ENCODE peak calls at places on chromosomes 2 and 18, in nine cellular contexts. L, J, B, M, Y, X, F, D and O are unnamed samples.

GRCh38 chr18:23451491-23451890 is 1.6 kb upstream of the RIOK3 start:
- DNase-seq in L (no peak), J (no peak), B (no peak), M (no peak), Y (no peak), X (no peak), F (no peak), D (no peak), O (no peak)

GRCh38 chr18:12621737-12622306 is 36.1 kb downstream of the SPIRE1 start:
- DNase-seq in L (no peak), J (no peak), B (no peak), M (no peak), Y (no peak), X (no peak), F (no peak), D (no peak), O (no peak)

GRCh38 chr2:96109931-96110511 is 6.3 kb downstream of the ADRA2B start:
- DNase-seq in L (no peak), J (no peak), B (no peak), M (no peak), Y (no peak), X (no peak), F (no peak), D (no peak), O (no peak)

GRCh38 chr2:191620144-191620543 is 57.8 kb upstream of the NABP1 start:
- DNase-seq in L (no peak), J (no peak), B (no peak), M (no peak), Y (no peak), X (no peak), F (no peak), D (no peak), O (no peak)

GRCh38 chr2:194674043-194674442 is 983.0 kb upstream of the SLC39A10 start:
- DNase-seq in L (no peak), J (no peak), B (no peak), M (no peak), Y (no peak), X (no peak), F (no peak), D (no peak), O (no peak)

GRCh38 chr2:113370478-113371091 is 66.9 kb upstream of the ZNG1B start:
- DNase-seq in L (peak; percentile 61), J (peak; percentile 61), B (no peak), M (peak; percentile 70), Y (peak; percentile 78), X (peak; percentile 65), F (peak; percentile 33), D (peak; percentile 67), O (no peak)

GRCh38 chr2:216492951-216493685 is 5.5 kb upstream of the RPL37A start:
- DNase-seq in L (no peak), J (peak; percentile 50), B (no peak), M (no peak), Y (no peak), X (no peak), F (no peak), D (no peak), O (no peak)

GRCh38 chr18:58512161-58512581 is 116.7 kb downstream of the ALPK2 start:
- DNase-seq in L (no peak), J (no peak), B (no peak), M (no peak), Y (no peak), X (no peak), F (no peak), D (no peak), O (peak; percentile 50)

GRCh38 chr18:25896178-25896780 is 194.1 kb downstream of the SS18 start:
- DNase-seq in L (peak; percentile 8), J (peak; percentile 62), B (no peak), M (no peak), Y (no peak), X (peak; percentile 32), F (no peak), D (peak; percentile 3), O (no peak)

GRCh38 chr2:228697456-228697855 is 516.0 kb upstream of the SPHKAP start:
- DNase-seq in L (no peak), J (no peak), B (no peak), M (no peak), Y (no peak), X (no peak), F (no peak), D (no peak), O (no peak)

GRCh38 chr2:202486351-202486750 is 110.2 kb downstream of the BMPR2 start:
- DNase-seq in L (no peak), J (no peak), B (no peak), M (no peak), Y (no peak), X (no peak), F (no peak), D (no peak), O (no peak)

GRCh38 chr2:199851499-199851816 is 466 bp upstream of the FTCDNL1 start:
- DNase-seq in L (no peak), J (no peak), B (no peak), M (peak; percentile 55), Y (no peak), X (no peak), F (no peak), D (no peak), O (no peak)

GRCh38 chr2:102588213-102588939 is 31.0 kb upstream of the SLC9A2 start:
- DNase-seq in L (no peak), J (no peak), B (no peak), M (no peak), Y (no peak), X (no peak), F (no peak), D (no peak), O (no peak)

GRCh38 chr2:231244382-231245252 is 46.2 kb downstream of the ARMC9 start:
- DNase-seq in L (no peak), J (no peak), B (no peak), M (no peak), Y (no peak), X (no peak), F (no peak), D (no peak), O (no peak)

GRCh38 chr2:67970071-67970470 is 92.7 kb downstream of the C1D start:
- DNase-seq in L (no peak), J (no peak), B (no peak), M (no peak), Y (no peak), X (no peak), F (no peak), D (no peak), O (no peak)

GRCh38 chr2:40358783-40359182 is 93.1 kb downstream of the SLC8A1 start:
- DNase-seq in L (no peak), J (no peak), B (no peak), M (no peak), Y (no peak), X (no peak), F (no peak), D (no peak), O (no peak)

DNA sequence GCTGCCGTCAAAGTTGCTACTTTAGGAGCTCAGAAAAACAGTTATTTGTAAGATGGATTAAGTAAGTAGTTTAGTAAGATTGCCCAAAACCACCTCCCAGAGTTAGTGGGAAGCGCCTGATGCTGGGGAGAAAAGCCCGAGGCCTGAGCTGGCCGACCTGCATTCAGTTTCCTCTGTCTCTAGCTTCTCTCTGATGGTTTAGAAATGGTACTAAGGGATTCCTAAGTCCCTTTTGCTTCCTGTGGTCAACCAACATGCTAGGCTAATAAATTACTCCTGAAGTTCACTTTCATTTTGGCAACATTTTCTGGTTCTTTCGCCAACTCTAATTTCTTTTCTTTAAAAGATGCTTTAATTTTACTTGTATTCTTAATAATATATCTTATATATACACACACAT is 60.1 kb downstream of the ASAP2 start:
- DNase-seq in L (no peak), J (no peak), B (no peak), M (no peak), Y (no peak), X (no peak), F (no peak), D (no peak), O (no peak)
- H3K27ac ChIP-seq in L (peak overlapping the region; percentile 75), J (no peak overlapping the region), B (no peak overlapping the region), M (no peak overlapping the region), Y (no peak overlapping the region), X (no peak overlapping the region), F (no peak overlapping the region), D (no peak overlapping the region), O (no peak overlapping the region)

GRCh38 chr2:190353537-190353899 is 10.1 kb downstream of the INPP1 start:
- DNase-seq in L (no peak), J (no peak), B (no peak), M (no peak), Y (no peak), X (no peak), F (no peak), D (no peak), O (no peak)

GRCh38 chr2:190352668-190353536 is 9.5 kb downstream of the INPP1 start:
- DNase-seq in L (no peak), J (no peak), B (no peak), M (no peak), Y (no peak), X (no peak), F (no peak), D (no peak), O (peak; percentile 23)

GRCh38 chr2:190354003-190354690 is 10.8 kb downstream of the INPP1 start:
- DNase-seq in L (no peak), J (no peak), B (no peak), M (no peak), Y (no peak), X (no peak), F (no peak), D (no peak), O (peak; percentile 19)

GRCh38 chr2:190357596-190357995 is 14.2 kb downstream of the INPP1 start:
- DNase-seq in L (no peak), J (no peak), B (no peak), M (no peak), Y (no peak), X (no peak), F (no peak), D (no peak), O (no peak)

GRCh38 chr2:190355968-190356657 is 12.7 kb downstream of the INPP1 start:
- DNase-seq in L (no peak), J (no peak), B (no peak), M (no peak), Y (no peak), X (no peak), F (no peak), D (no peak), O (no peak)
- H3K27ac ChIP-seq in L (no peak overlapping the region), J (no peak overlapping the region), B (peak overlapping the region; percentile 41), M (peak overlapping the region; percentile 8), Y (no peak overlapping the region), X (no peak overlapping the region), F (peak overlapping the region; percentile 9), D (no peak overlapping the region), O (no peak overlapping the region)

GRCh38 chr2:169542433-169542832 is 31.2 kb downstream of the FASTKD1 start:
- DNase-seq in L (no peak), J (no peak), B (no peak), M (no peak), Y (no peak), X (no peak), F (no peak), D (no peak), O (no peak)
- H3K27ac ChIP-seq in L (no peak overlapping the region), J (no peak overlapping the region), B (no peak overlapping the region), M (no peak overlapping the region), Y (no peak overlapping the region), X (no peak overlapping the region), F (no peak overlapping the region), D (no peak overlapping the region), O (no peak overlapping the region)

GRCh38 chr2:171858397-171858958 is 35.6 kb downstream of the SLC25A12 start:
- DNase-seq in L (no peak), J (peak; percentile 83), B (no peak), M (no peak), Y (no peak), X (no peak), F (no peak), D (no peak), O (no peak)

GRCh38 chr2:171862501-171862900 is 31.5 kb downstream of the SLC25A12 start:
- DNase-seq in L (no peak), J (no peak), B (no peak), M (no peak), Y (no peak), X (no peak), F (no peak), D (no peak), O (no peak)

GRCh38 chr2:171864357-171864985 is 29.6 kb downstream of the SLC25A12 start:
- DNase-seq in L (no peak), J (no peak), B (no peak), M (no peak), Y (no peak), X (no peak), F (no peak), D (no peak), O (no peak)
- H3K27ac ChIP-seq in L (no peak overlapping the region), J (no peak overlapping the region), B (no peak overlapping the region), M (peak overlapping the region; percentile 53), Y (no peak overlapping the region), X (no peak overlapping the region), F (no peak overlapping the region), D (no peak overlapping the region), O (no peak overlapping the region)